ENCODE peak calls at places on chromosomes 12 and 14, in six cellular contexts. E is progenitor cell of endocrine pancreas, D is GM12864, J is colonic mucosa, F is lower lobe of right lung, K is mucosa of descending colon. U is an unnamed sample.

GRCh38 chr12:32801269-32802019 is 45.7 kb upstream of the YARS2 start:
- DNase-seq in J (no peak), K (no peak), E (no peak), F (no peak), D (no peak), U (no peak)

GRCh38 chr14:97180304-97181200 is 383.4 kb downstream of the VRK1 start:
- DNase-seq in F (no peak), K (no peak), J (no peak), E (no peak), D (no peak), U (peak; percentile 81)

GRCh38 chr14:102238131-102238530 is 66.8 kb downstream of the MOK start:
- DNase-seq in D (no peak), F (no peak), J (no peak), E (no peak), K (no peak), U (no peak)

GRCh38 chr12:93740721-93741120 is 63.5 kb downstream of the CRADD start:
- DNase-seq in J (no peak), K (no peak), F (no peak), D (no peak), E (no peak), U (no peak)

GRCh38 chr14:76922599-76922998 is 96.4 kb downstream of the LRRC74A start:
- DNase-seq in F (no peak), D (no peak), K (no peak), J (no peak), E (no peak), U (no peak)

GRCh38 chr14:96297000-96297399 is 41.0 kb downstream of the BDKRB1 start:
- DNase-seq in E (no peak), K (no peak), F (no peak), D (no peak), J (no peak), U (no peak)

GRCh38 chr12:123421314-123421713 is 15.2 kb downstream of the RILPL2 start:
- DNase-seq in J (no peak), K (no peak), D (no peak), F (no peak), E (no peak), U (no peak)

GRCh38 chr12:65278576-65279386 is at the start of gene MSRB3:
- DNase-seq in K (peak; percentile 66), F (peak; percentile 75), D (no peak), E (peak; percentile 61), J (peak; percentile 46), U (peak; percentile 76)

GRCh38 chr14:61648377-61648776 is 46.9 kb upstream of the HIF1A start:
- DNase-seq in F (no peak), E (no peak), J (no peak), K (no peak), D (no peak), U (no peak)

GRCh38 chr12:92467886-92468285 is 234.9 kb upstream of the PLEKHG7 start:
- DNase-seq in F (no peak), K (no peak), J (no peak), E (no peak), D (no peak), U (no peak)

GRCh38 chr14:31864937-31865855 is 211.9 kb upstream of the ARHGAP5 start:
- DNase-seq in J (no peak), K (no peak), E (no peak), D (no peak), F (no peak), U (peak; percentile 82)

GRCh38 chr12:4454315-4454860 is 8.8 kb upstream of the FGF6 start:
- DNase-seq in K (no peak), D (no peak), J (no peak), E (no peak), F (no peak), U (no peak)

GRCh38 chr12:120964298-120964697 is 14.0 kb upstream of the HNF1A start:
- DNase-seq in D (no peak), J (no peak), F (no peak), K (peak; percentile 19), E (no peak), U (no peak)

GRCh38 chr12:12550277-12550676 is 12.4 kb downstream of the DUSP16 start:
- DNase-seq in J (no peak), K (no peak), D (no peak), F (no peak), E (no peak), U (no peak)

GRCh38 chr12:14845350-14845750 is 2.0 kb upstream of the ART4 start:
- DNase-seq in D (no peak), K (no peak), F (no peak), E (peak; percentile 44), J (peak; percentile 68), U (no peak)

GRCh38 chr12:26319511-26319910 is 124.1 kb downstream of the SSPN start:
- DNase-seq in K (no peak), E (no peak), J (no peak), F (peak; percentile 46), D (no peak), U (peak; percentile 37)

GRCh38 chr12:19282133-19282532 is 152.6 kb downstream of the PLEKHA5 start:
- DNase-seq in D (no peak), F (no peak), J (no peak), E (no peak), K (no peak), U (no peak)

GRCh38 chr12:52837341-52837741 is 3.2 kb upstream of the KRT79 start:
- DNase-seq in E (no peak), K (no peak), D (no peak), F (no peak), J (no peak), U (no peak)

GRCh38 chr14:34693228-34693939 is 21.0 kb downstream of the CFL2 start:
- DNase-seq in E (no peak), J (peak; percentile 57), D (no peak), K (peak; percentile 53), F (peak; percentile 64), U (peak; percentile 73)

GRCh38 chr12:4281173-4281654 is 7.7 kb downstream of the CCND2 start:
- DNase-seq in F (no peak), D (no peak), K (no peak), E (no peak), J (peak; percentile 48), U (no peak)

GRCh38 chr12:22100952-22101748 is 55.1 kb downstream of the CMAS start:
- DNase-seq in E (no peak), D (peak; percentile 18), K (no peak), J (peak; percentile 54), F (no peak), U (no peak)

GRCh38 chr12:55982319-55982936 is 8.6 kb downstream of the RAB5B start:
- DNase-seq in E (no peak), K (no peak), J (no peak), D (no peak), F (no peak), U (no peak)

GRCh38 chr14:102905116-102906108 is 17.1 kb upstream of the AMN start:
- DNase-seq in E (no peak), D (no peak), K (no peak), J (no peak), F (no peak), U (no peak)

GRCh38 chr12:41510470-41510869 is 322.4 kb downstream of the PDZRN4 start:
- DNase-seq in F (no peak), J (peak; percentile 19), E (no peak), K (no peak), D (no peak), U (no peak)

GRCh38 chr12:57087689-57088441 is 1.0 kb upstream of the NAB2 start:
- DNase-seq in D (peak; percentile 79), J (peak; percentile 83), F (peak; percentile 95), K (peak; percentile 91), E (peak; percentile 57), U (peak; percentile 94)

GRCh38 chr14:64875350-64875749 is 4.4 kb downstream of the SPTB start:
- DNase-seq in K (no peak), F (no peak), J (no peak), E (no peak), D (no peak), U (no peak)

GRCh38 chr12:2548095-2548494 is 246.7 kb upstream of the FKBP4 start:
- DNase-seq in E (no peak), J (no peak), F (no peak), D (no peak), K (no peak), U (no peak)
- TF ChIP-seq CTCF in E (no peak), J (no peak), F (no peak), D (peak; percentile 1), K (no peak), U (no peak)

GRCh38 chr12:29521951-29522350 is 24.5 kb upstream of the OVCH1 start:
- DNase-seq in D (no peak), K (no peak), J (no peak), F (no peak), E (no peak), U (no peak)

GRCh38 chr12:29516431-29516875 is 19.0 kb upstream of the OVCH1 start:
- DNase-seq in D (no peak), F (no peak), E (no peak), J (no peak), K (no peak), U (no peak)

GRCh38 chr12:29518407-29518806 is 20.9 kb upstream of the OVCH1 start:
- DNase-seq in K (no peak), F (no peak), J (no peak), D (no peak), E (no peak), U (no peak)

GRCh38 chr12:29517265-29517664 is 19.8 kb upstream of the OVCH1 start:
- DNase-seq in F (no peak), K (no peak), J (no peak), D (no peak), E (no peak), U (no peak)

GRCh38 chr12:29519585-29520182 is 22.2 kb upstream of the OVCH1 start:
- DNase-seq in D (peak; percentile 2), E (no peak), J (peak; percentile 22), K (no peak), F (no peak), U (no peak)
- TF ChIP-seq CTCF in D (peak; percentile 31), E (peak; percentile 92), J (peak; percentile 60), K (peak; percentile 24), F (peak; percentile 62), U (peak; percentile 42)

DNA sequence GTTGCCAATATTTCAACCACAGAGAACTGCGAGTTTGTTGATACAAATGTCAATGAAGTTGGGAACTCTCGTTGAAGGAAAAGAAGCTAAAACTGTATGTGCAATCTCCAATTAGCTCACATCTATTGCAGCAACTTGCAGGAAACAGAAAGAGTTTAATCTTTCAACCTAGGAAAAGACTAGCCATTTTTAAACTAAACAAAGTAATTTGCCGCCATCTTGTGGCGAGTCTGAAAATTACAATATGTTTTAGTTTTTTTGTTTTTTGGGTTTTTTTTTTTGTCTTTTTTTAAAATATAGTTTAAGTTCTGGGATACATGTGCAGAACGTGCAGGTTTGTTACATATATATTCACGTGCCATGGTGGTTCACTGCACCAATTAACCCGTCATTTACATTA is 131.2 kb upstream of the FOXG1 start:
- DNase-seq in D (no peak), E (no peak), F (no peak), J (no peak), K (no peak), U (no peak)
- TF ChIP-seq CTCF in D (peak; percentile 29), E (peak; percentile 78), F (peak; percentile 36), J (peak; percentile 38), K (no peak), U (peak; percentile 85)

GRCh38 chr12:700061-700460 is 36.8 kb upstream of the NINJ2 start:
- DNase-seq in E (no peak), J (no peak), F (no peak), K (no peak), D (no peak), U (no peak)
- TF ChIP-seq CTCF in E (no peak), J (no peak), F (no peak), K (no peak), D (no peak), U (no peak)

U was measured in RWPE2.